ENCODE peak calls at places on chromosome 19, in nine cellular contexts. E, S, M, C, O, V, J, Z and F are unnamed samples.

GRCh38 chr19:42140125-42140754 is 8.0 kb upstream of the POU2F2 start:
- DNase-seq in E (no peak), C (no peak), M (no peak), V (peak), S (no peak), Z (no peak), O (no peak), J (no peak), F (no peak)

GRCh38 chr19:40445945-40446784 is 2.0 kb upstream of the SERTAD3 start:
- DNase-seq in J (no peak), C (no peak), O (no peak), Z (no peak), S (no peak), M (no peak), V (no peak), E (no peak), F (no peak)

GRCh38 chr19:45187421-45188100 is 9.0 kb downstream of the BLOC1S3 start:
- DNase-seq in M (no peak), C (no peak), V (peak), J (peak), E (peak), Z (no peak), O (no peak), S (no peak), F (peak)

GRCh38 chr19:48659768-48660167 is 13.0 kb downstream of the NTN5 start:
- DNase-seq in S (no peak), V (no peak), M (no peak), J (no peak), C (no peak), O (no peak), E (peak), Z (no peak), F (no peak)

GRCh38 chr19:46892252-46893179 is 31.7 kb downstream of the ARHGAP35 start:
- DNase-seq in E (no peak), O (no peak), Z (no peak), M (no peak), S (no peak), J (no peak), C (no peak), V (no peak), F (no peak)

GRCh38 chr19:46975918-46976782 is 43.5 kb upstream of the NPAS1 start:
- DNase-seq in V (peak), S (no peak), Z (no peak), M (no peak), E (no peak), O (no peak), J (no peak), C (peak), F (no peak)

GRCh38 chr19:18223860-18224524 is 2.2 kb downstream of the PDE4C start:
- DNase-seq in M (peak), Z (no peak), C (no peak), S (no peak), E (peak), V (peak), J (no peak), O (no peak), F (no peak)

GRCh38 chr19:54551950-54552912 is 21.4 kb upstream of the LILRA2 start:
- DNase-seq in M (no peak), J (no peak), O (no peak), S (no peak), Z (no peak), C (no peak), E (peak), V (no peak), F (no peak)

GRCh38 chr19:11203194-11204075 is 6.1 kb upstream of the KANK2 start:
- DNase-seq in J (peak), S (no peak), Z (no peak), O (no peak), E (peak), M (peak), V (peak), C (no peak), F (peak)

GRCh38 chr19:3408996-3409345 is 42.6 kb downstream of the NFIC start:
- DNase-seq in J (no peak), Z (no peak), O (no peak), C (no peak), M (no peak), V (no peak), S (no peak), E (no peak), F (no peak)

GRCh38 chr19:2391118-2391725 is 31.2 kb downstream of the TMPRSS9 start:
- DNase-seq in E (peak), S (peak), C (no peak), J (peak), V (peak), M (no peak), O (no peak), Z (no peak), F (peak)

GRCh38 chr19:38392707-38393308 is 4.3 kb downstream of the SPRED3 start:
- DNase-seq in Z (no peak), E (no peak), M (no peak), J (no peak), O (no peak), C (no peak), V (peak), S (no peak), F (no peak)

GRCh38 chr19:40280608-40281221 is 4.4 kb downstream of the AKT2 start:
- DNase-seq in E (no peak), J (no peak), S (no peak), O (no peak), Z (no peak), M (no peak), C (no peak), V (no peak), F (no peak)